ENCODE peak calls at places on chromosome 19, in nine cellular contexts. Q, A, D, X, L, E, I, O and S are unnamed samples. For H3K9me3, the result is how much of the 10 kb centered on the place peaks cover.

GRCh38 chr19:16078311-16078758 is 2.0 kb downstream of the TPM4 start:
- DNase-seq in X (no peak), L (peak), I (no peak), A (peak), O (peak), E (no peak), Q (no peak), D (no peak), S (peak)

GRCh38 chr19:7981199-7981598 is 24.2 kb downstream of the ELAVL1 start:
- DNase-seq in Q (no peak), A (peak), D (no peak), E (no peak), L (no peak), X (no peak), O (no peak), I (no peak), S (no peak)

GRCh38 chr19:42362891-42363440 is 27.1 kb downstream of the CNFN start:
- DNase-seq in E (no peak), O (no peak), L (no peak), D (no peak), I (no peak), A (no peak), X (no peak), Q (no peak), S (no peak)

GRCh38 chr19:397941-398706 is 10.8 kb downstream of the C2CD4C start:
- DNase-seq in O (no peak), A (no peak), Q (no peak), X (no peak), L (peak), D (no peak), I (no peak), E (no peak), S (no peak)

GRCh38 chr19:33224694-33225457 is 774 bp downstream of the SLC7A10 start:
- DNase-seq in D (no peak), I (no peak), A (no peak), E (no peak), X (no peak), O (no peak), L (no peak), Q (no peak), S (no peak)

GRCh38 chr19:3798137-3798536 is 12.0 kb upstream of the MATK start:
- DNase-seq in E (no peak), Q (no peak), O (no peak), X (no peak), D (peak), A (no peak), L (no peak), I (no peak), S (no peak)

GRCh38 chr19:15195987-15196682 is 4.7 kb downstream of the NOTCH3 start:
- DNase-seq in I (no peak), Q (no peak), A (peak), L (peak), X (no peak), D (peak), E (no peak), O (no peak), S (no peak)

GRCh38 chr19:7986321-7987083 is 18.9 kb downstream of the ELAVL1 start:
- DNase-seq in L (no peak), I (no peak), D (no peak), Q (no peak), A (peak), O (no peak), X (no peak), E (no peak), S (no peak)

GRCh38 chr19:13978306-13978705 is 26.0 kb downstream of the DCAF15 start:
- DNase-seq in X (peak), I (peak), E (no peak), D (no peak), O (peak), A (peak), L (peak), Q (peak), S (peak)

GRCh38 chr19:30656520-30657100 is 284.4 kb downstream of the ZNF536 start:
- DNase-seq in O (no peak), E (peak), L (no peak), A (no peak), I (no peak), Q (no peak), X (no peak), D (no peak), S (no peak)

GRCh38 chr19:11995174-11995573 is 30.3 kb downstream of the ZNF763 start:
- DNase-seq in Q (no peak), O (no peak), E (no peak), X (no peak), I (no peak), A (no peak), L (no peak), D (no peak), S (no peak)

GRCh38 chr19:33795370-33796163 is 1.1 kb upstream of the KCTD15 start:
- DNase-seq in O (peak), A (peak), L (peak), X (peak), Q (peak), D (peak), E (no peak), I (no peak), S (no peak)

GRCh38 chr19:18590273-18591272 is 2.0 kb downstream of the REX1BD start:
- DNase-seq in Q (peak), E (no peak), D (no peak), O (no peak), L (no peak), X (no peak), A (no peak), I (no peak), S (no peak)

GRCh38 chr19:31348416-31349159 is 648 bp downstream of the TSHZ3 start:
- DNase-seq in I (no peak), X (peak), D (no peak), O (no peak), L (no peak), A (peak), Q (no peak), E (no peak), S (no peak)

GRCh38 chr19:58545286-58546068 is 1.6 kb downstream of the TRIM28 start:
- DNase-seq in I (no peak), Q (no peak), X (no peak), L (no peak), O (peak), D (no peak), A (no peak), E (no peak), S (no peak)

GRCh38 chr19:3618144-3618810 is 8.3 kb downstream of the CACTIN start:
- DNase-seq in L (peak), E (peak), O (peak), I (no peak), D (peak), A (no peak), Q (peak), X (peak), S (no peak)

GRCh38 chr19:38932425-38933179 is 1.9 kb downstream of the MRPS12 start:
- DNase-seq in L (no peak), O (peak), I (no peak), D (peak), Q (no peak), X (no peak), A (no peak), E (peak), S (no peak)

GRCh38 chr19:48321372-48321621 is 4.1 kb upstream of the EMP3 start:
- DNase-seq in E (peak), I (peak), X (peak), D (peak), L (peak), A (peak), Q (peak), O (peak), S (peak)

GRCh38 chr19:47122359-47123335 is 8.0 kb upstream of the SAE1 start:
- DNase-seq in I (no peak), O (no peak), A (no peak), D (no peak), Q (no peak), X (no peak), E (no peak), L (no peak), S (no peak)

GRCh38 chr19:32750441-32751055 is 31.0 kb downstream of the TDRD12 start:
- DNase-seq in D (no peak), Q (no peak), X (no peak), A (no peak), O (no peak), I (no peak), L (no peak), E (no peak), S (no peak)

GRCh38 chr19:11013771-11014170 is 52.9 kb downstream of the SMARCA4 start:
- DNase-seq in A (no peak), L (no peak), I (no peak), X (no peak), O (no peak), D (no peak), E (no peak), Q (no peak), S (no peak)

GRCh38 chr19:50957587-50957986 is 4.7 kb upstream of the KLK5 start:
- DNase-seq in Q (no peak), A (no peak), D (no peak), O (no peak), X (no peak), E (no peak), I (no peak), L (no peak), S (no peak)

GRCh38 chr19:48613852-48614435 is 932 bp downstream of the FAM83E start:
- DNase-seq in Q (no peak), I (no peak), L (no peak), E (no peak), X (no peak), D (no peak), O (no peak), A (no peak), S (no peak)

GRCh38 chr19:45103625-45104319 is 10.8 kb downstream of the PPP1R37 start:
- DNase-seq in A (no peak), X (no peak), Q (no peak), O (no peak), D (no peak), I (no peak), E (no peak), L (no peak), S (no peak)

GRCh38 chr19:48103922-48104321 is 6.7 kb downstream of the PLA2G4C start:
- DNase-seq in I (no peak), A (no peak), O (no peak), X (no peak), L (no peak), E (no peak), Q (no peak), D (no peak), S (no peak)

GRCh38 chr19:48452255-48452654 is 3.1 kb upstream of the KCNJ14 start:
- DNase-seq in L (no peak), I (no peak), E (no peak), Q (no peak), A (no peak), X (no peak), D (no peak), O (no peak), S (no peak)

GRCh38 chr19:12759686-12760085 is 8.1 kb downstream of the BEST2 start:
- DNase-seq in E (no peak), D (no peak), L (no peak), O (no peak), I (no peak), X (no peak), Q (no peak), A (no peak), S (no peak)

GRCh38 chr19:45782820-45783785 is 813 bp upstream of the DMPK start:
- DNase-seq in X (peak), I (no peak), E (no peak), L (no peak), Q (peak), A (no peak), O (no peak), D (no peak), S (no peak)

GRCh38 chr19:3723883-3724282 is 15.7 kb downstream of the TJP3 start:
- DNase-seq in Q (no peak), D (no peak), I (no peak), L (no peak), O (no peak), A (no peak), X (no peak), E (no peak), S (no peak)

GRCh38 chr19:48468806-48469055 is 438 bp upstream of the CYTH2 start:
- DNase-seq in A (no peak), X (no peak), L (no peak), D (no peak), Q (no peak), I (no peak), E (no peak), O (no peak), S (no peak)

GRCh38 chr19:38478273-38478971 is 44.9 kb downstream of the RYR1 start:
- DNase-seq in X (no peak), L (no peak), D (no peak), E (no peak), Q (no peak), I (no peak), O (peak), A (no peak), S (no peak)

GRCh38 chr19:40104754-40105153 is 14.0 kb upstream of the ZNF780A start:
- DNase-seq in O (no peak), D (no peak), E (no peak), A (no peak), I (no peak), Q (no peak), L (no peak), X (no peak), S (no peak)

GRCh38 chr19:10112895-10113591 is 1.6 kb downstream of the P2RY11 start:
- DNase-seq in O (peak), D (peak), A (peak), Q (no peak), L (no peak), I (no peak), X (no peak), E (peak), S (no peak)

GRCh38 chr19:36527873-36528193 is 238 bp downstream of the ZNF260 start:
- DNase-seq in D (no peak), O (no peak), A (no peak), Q (no peak), I (no peak), X (no peak), L (no peak), E (no peak), S (no peak)

GRCh38 chr19:36528921-36529518 is 949 bp upstream of the ZNF260 start:
- DNase-seq in E (no peak), A (no peak), X (no peak), D (no peak), Q (no peak), L (no peak), O (peak), I (no peak), S (no peak)

GRCh38 chr19:36526581-36526980 is 1.5 kb downstream of the ZNF260 start:
- DNase-seq in A (no peak), E (no peak), Q (no peak), X (no peak), D (no peak), L (no peak), O (no peak), I (no peak), S (no peak)

GRCh38 chr19:36528194-36528920 is at the start of gene ZNF260:
- DNase-seq in L (peak), O (peak), Q (peak), E (peak), X (peak), A (peak), D (peak), I (peak), S (peak)

GRCh38 chr19:36524617-36525016 is 3.5 kb downstream of the ZNF260 start:
- DNase-seq in E (no peak), I (no peak), O (no peak), D (no peak), A (no peak), L (no peak), X (no peak), Q (no peak), S (no peak)
- H3K9me3 ChIP-seq in E (under half), I (half or more), O (under half), D (half or more), A (half or more), L (half or more), X (half or more), Q (under half), S (under half)

GRCh38 chr19:2488405-2488941 is 12.5 kb downstream of the GADD45B start:
- DNase-seq in A (no peak), L (no peak), X (no peak), O (no peak), Q (no peak), D (no peak), I (no peak), E (no peak), S (no peak)

GRCh38 chr19:2490659-2491058 is 14.7 kb downstream of the GADD45B start:
- DNase-seq in O (peak), X (no peak), E (no peak), Q (no peak), D (no peak), L (no peak), I (no peak), A (no peak), S (no peak)

GRCh38 chr19:2492870-2493269 is 16.9 kb downstream of the GADD45B start:
- DNase-seq in A (no peak), O (no peak), X (no peak), D (no peak), Q (no peak), L (no peak), I (no peak), E (no peak), S (no peak)

GRCh38 chr19:2488942-2489731 is 13.2 kb downstream of the GADD45B start:
- DNase-seq in Q (no peak), A (peak), O (peak), D (no peak), E (no peak), I (no peak), X (peak), L (no peak), S (no peak)

DNA sequence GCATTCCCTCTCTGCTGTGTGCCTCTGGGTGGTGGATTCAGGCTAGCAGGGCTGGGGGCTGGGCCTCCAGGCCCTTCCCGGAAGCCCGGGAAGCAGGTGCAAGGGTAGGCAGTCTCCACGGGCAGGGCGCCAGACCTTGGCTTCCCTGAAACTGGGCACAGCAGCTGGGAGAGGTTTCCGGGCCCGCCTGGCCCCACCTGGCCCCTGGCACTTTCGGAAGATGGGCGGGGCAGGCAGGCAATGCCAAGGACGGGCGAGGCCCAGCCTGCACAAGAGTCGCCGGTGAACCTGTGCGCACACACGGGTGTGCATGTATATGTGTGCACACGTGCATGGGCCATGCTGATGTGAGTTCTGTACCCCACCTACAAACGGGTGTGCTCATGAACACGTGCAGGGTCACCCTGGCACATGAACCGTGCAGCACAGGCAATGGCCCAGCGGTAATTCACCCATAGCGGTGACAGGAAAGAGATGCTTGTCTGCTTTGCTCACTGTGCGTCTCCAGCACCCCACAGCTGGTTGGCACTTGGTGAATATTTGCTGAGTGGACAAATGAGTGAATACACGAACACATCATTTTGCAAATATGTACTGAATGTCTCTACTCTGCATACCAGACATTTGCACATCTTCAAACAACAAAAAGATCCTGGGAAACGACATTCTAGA is 15.3 kb downstream of the GADD45B start:
- DNase-seq in D (no peak), I (no peak), O (peak), Q (no peak), X (no peak), L (peak), A (peak), E (no peak), S (no peak)
- H3K9me3 ChIP-seq in D (under half), I (under half), O (under half), Q (under half), X (under half), L (under half), A (under half), E (under half), S (under half)

GRCh38 chr19:1956143-1956537 is 15.2 kb downstream of the CSNK1G2 start:
- DNase-seq in A (no peak), Q (no peak), I (no peak), E (no peak), D (no peak), L (no peak), X (no peak), O (no peak), S (no peak)
- H3K9me3 ChIP-seq in A (under half), Q (under half), I (under half), E (under half), D (under half), L (under half), X (under half), O (under half), S (under half)

GRCh38 chr19:36747750-36748149 is 24.9 kb downstream of the ZNF850 start:
- DNase-seq in I (no peak), X (no peak), O (no peak), Q (no peak), A (no peak), E (no peak), L (no peak), D (no peak), S (no peak)
- H3K9me3 ChIP-seq in I (half or more), X (half or more), O (half or more), Q (half or more), A (half or more), E (half or more), L (half or more), D (half or more), S (half or more)

GRCh38 chr19:55716531-55716930 is 21.7 kb downstream of the NLRP9 start:
- DNase-seq in I (no peak), Q (no peak), O (no peak), D (no peak), X (no peak), L (no peak), E (no peak), A (no peak), S (no peak)
- H3K9me3 ChIP-seq in I (under half), Q (under half), O (under half), D (under half), X (under half), L (under half), E (under half), A (under half), S (under half)

DNA sequence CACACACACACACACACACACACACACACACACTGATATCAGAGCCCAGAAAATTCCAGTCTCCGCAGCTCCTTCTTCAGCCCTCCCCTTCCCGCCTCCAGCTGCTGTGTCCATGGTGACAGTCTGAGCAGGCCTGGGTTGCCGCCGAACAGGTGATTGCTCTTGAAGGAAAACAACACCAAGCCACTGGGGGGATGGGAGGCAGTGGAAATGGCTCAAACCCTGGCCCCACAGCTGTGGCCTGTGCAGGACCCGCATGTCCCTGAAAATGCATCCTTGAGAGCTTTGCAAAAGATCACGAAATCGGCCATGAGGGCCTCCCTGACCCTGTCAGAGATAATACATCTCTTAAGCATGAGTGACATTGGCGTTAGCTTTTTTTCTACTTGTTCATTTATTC is 117.9 kb upstream of the PEG3 start:
- DNase-seq in L (no peak), D (no peak), Q (no peak), A (no peak), I (no peak), E (no peak), O (no peak), X (no peak), S (no peak)
- H3K9me3 ChIP-seq in L (under half), D (under half), Q (under half), A (under half), I (under half), E (under half), O (under half), X (under half), S (under half)

GRCh38 chr19:49682274-49682673 is 5.2 kb downstream of the PRMT1 start:
- DNase-seq in A (no peak), D (no peak), E (no peak), X (no peak), L (no peak), O (no peak), Q (no peak), I (no peak), S (no peak)
- H3K9me3 ChIP-seq in A (under half), D (under half), E (under half), X (under half), L (under half), O (under half), Q (under half), I (under half), S (under half)